ENCODE peak calls at places on chromosomes 6 and 20, in seven cellular contexts. N is HCT116, Q is MM.1S, J is dorsolateral prefrontal cortex, E is HFF-Myc, A is AG10803, S is AG09309. C is an unnamed sample.

GRCh38 chr20:11337361-11338130 is 580.1 kb upstream of the BTBD3 start:
- DNase-seq in N (no peak), Q (no peak), J (no peak), E (no peak), A (no peak), S (no peak), C (no peak)

GRCh38 chr6:90370493-90370959 is 73.9 kb upstream of the BACH2 start:
- DNase-seq in N (no peak), Q (no peak), J (no peak), E (no peak), A (no peak), S (no peak), C (no peak)

GRCh38 chr6:31740397-31741223 is 805 bp downstream of the MSH5 start:
- DNase-seq in N (no peak), Q (peak), J (no peak), E (no peak), A (no peak), S (no peak), C (no peak)

GRCh38 chr6:18107061-18107460 is 15.4 kb downstream of the NHLRC1 start:
- DNase-seq in N (no peak), Q (no peak), J (no peak), E (no peak), A (no peak), S (no peak), C (no peak)

GRCh38 chr6:76792394-76792793 is 670.9 kb downstream of the HTR1B start:
- DNase-seq in N (no peak), Q (no peak), J (no peak), E (no peak), A (peak), S (no peak), C (no peak)

GRCh38 chr20:7025635-7026034 is 258.1 kb downstream of the BMP2 start:
- DNase-seq in N (no peak), Q (no peak), J (no peak), E (no peak), A (no peak), S (no peak), C (no peak)

GRCh38 chr20:2162823-2163166 is 61.2 kb downstream of the STK35 start:
- DNase-seq in N (no peak), Q (no peak), J (no peak), E (no peak), A (no peak), S (no peak), C (no peak)

GRCh38 chr6:164185342-164185920 is 770.9 kb downstream of the QKI start:
- DNase-seq in N (no peak), Q (no peak), J (no peak), E (no peak), A (no peak), S (no peak), C (no peak)

GRCh38 chr20:8854566-8854965 is 214.3 kb upstream of the PLCB4 start:
- DNase-seq in N (no peak), Q (no peak), J (no peak), E (no peak), A (peak), S (peak), C (no peak)
- H3K4me3 ChIP-seq in N (no peak), Q (no peak), J (no peak), E (no peak), A (peak), S (peak), C (no peak)

DNA sequence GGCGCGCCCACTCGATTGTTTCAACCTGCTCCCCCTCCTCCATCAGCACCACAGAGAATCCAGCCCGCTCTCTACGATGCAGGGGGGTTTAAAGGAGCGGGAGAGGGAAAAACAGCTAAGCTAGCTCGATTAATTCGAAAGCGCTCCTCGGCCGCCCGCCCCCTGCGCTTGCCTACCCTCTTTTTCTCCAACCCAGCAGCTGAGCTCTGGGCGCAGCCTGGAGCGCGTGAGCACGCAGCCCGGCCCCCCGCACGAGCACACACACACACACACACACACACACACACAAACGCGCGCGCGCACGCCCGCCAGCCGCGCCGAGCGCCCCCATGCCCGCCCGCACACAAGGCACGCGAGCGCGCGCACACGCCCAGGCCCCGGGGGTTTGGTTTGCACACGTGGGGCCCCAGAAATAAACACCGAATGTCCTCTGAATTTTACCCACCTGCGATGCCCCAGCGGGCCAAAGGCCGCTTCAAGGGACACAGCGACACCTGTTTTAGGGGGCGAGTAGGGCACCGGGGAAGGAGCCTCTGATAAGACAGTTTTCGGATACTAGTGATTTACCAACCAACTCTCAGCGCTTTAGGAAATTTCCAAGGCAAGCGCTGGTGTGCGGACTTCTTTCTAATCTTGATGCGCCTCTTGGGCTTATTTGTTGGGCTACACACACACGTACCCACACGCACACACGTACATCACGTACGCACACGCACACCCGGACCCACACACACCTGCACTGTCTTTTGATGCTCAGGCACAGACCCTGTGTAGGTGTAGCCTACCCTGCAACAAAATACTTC is 787 bp upstream of the NRN1 start:
- DNase-seq in N (no peak), Q (peak), J (peak), E (no peak), A (peak), S (no peak), C (no peak)
- TF ChIP-seq CTCF in N (no peak), Q (peak), J (no peak), E (no peak), A (peak), S (no peak), C (no peak)

DNA sequence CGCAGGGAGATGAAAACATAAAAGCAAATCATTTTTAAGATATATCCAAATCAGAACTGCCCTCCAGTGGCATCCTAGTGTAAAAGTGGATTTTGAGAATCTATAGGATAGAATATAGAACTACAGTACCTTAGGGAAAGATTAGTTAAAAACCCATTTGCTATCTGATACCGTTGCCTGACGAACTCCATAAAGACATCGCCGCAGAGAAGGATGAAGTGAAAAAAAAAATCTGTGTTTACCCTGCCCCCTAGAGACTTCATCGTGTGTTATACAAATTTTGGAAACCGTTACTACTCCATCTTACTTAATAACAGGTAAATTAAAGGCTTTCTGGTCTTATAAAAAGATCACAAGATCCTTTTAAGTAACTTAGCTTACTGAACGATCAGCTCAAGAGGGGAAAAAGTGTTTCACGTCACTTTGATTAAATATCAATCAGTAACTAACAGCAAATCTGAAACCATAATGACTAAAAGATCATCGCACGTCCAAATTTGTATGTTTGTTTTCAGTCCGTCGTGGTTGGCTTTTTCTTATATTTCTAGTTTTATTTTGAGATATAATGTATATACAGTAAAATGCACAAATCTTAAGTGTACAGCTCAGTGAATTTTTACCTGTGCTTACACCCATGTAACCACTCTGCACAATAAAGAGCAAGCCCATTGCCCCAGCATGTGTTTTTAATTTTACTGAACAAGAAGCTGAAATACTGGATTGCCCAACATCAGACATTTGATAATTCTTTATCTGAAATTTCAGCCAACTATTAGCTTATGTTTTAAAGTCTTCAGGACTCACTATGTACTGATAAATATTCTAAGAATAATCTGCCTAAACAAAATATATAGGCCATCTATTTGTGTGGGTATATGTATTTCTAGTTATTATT is 879 bp upstream of the MCM3 start:
- DNase-seq in N (no peak), Q (peak), J (no peak), E (no peak), A (peak), S (peak), C (no peak)
- H3K4me3 ChIP-seq in N (peak), Q (peak), J (peak), E (peak), A (peak), S (peak), C (peak)

GRCh38 chr20:46400253-46400652 is 6.2 kb downstream of the ELMO2 start:
- DNase-seq in N (no peak), Q (no peak), J (no peak), E (peak), A (peak), S (no peak), C (no peak)
- TF ChIP-seq CTCF in N (no peak), Q (no peak), J (no peak), E (no peak), A (peak), S (no peak), C (no peak)

DNA sequence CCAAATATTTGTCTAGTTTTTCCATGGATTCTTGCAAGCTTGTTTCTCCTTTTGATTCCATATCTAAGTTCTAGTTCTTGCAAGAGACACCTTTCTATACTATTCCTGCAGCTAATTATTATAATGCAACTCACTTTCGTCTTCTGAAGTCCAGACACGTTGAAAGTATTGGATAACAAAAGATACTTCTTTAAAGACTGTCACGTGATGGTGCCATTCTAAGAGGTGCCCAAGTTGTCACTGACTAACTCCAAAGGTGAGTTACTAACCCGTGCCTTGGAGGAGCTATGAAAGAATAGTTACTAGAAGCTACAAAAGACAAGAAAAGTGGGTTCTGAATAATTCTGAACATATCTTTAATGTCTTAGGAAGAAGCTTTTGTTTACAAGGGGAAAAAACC is 322.6 kb downstream of the HDGFL1 start:
- DNase-seq in N (no peak), Q (no peak), J (no peak), E (no peak), A (no peak), S (no peak), C (no peak)
- H3K4me3 ChIP-seq in N (no peak), Q (no peak), J (no peak), E (no peak), A (no peak), S (no peak), C (no peak)

GRCh38 chr20:22998476-22998875 is 36.6 kb upstream of the SSTR4 start:
- DNase-seq in N (no peak), Q (no peak), J (no peak), E (no peak), A (no peak), S (no peak), C (no peak)

GRCh38 chr20:23002276-23002675 is 32.8 kb upstream of the SSTR4 start:
- DNase-seq in N (no peak), Q (no peak), J (no peak), E (no peak), A (no peak), S (no peak), C (no peak)

GRCh38 chr20:23003077-23003476 is 32.0 kb upstream of the SSTR4 start:
- DNase-seq in N (no peak), Q (no peak), J (no peak), E (no peak), A (no peak), S (no peak), C (no peak)

GRCh38 chr20:22995923-22996322 is 39.2 kb upstream of the SSTR4 start:
- DNase-seq in N (no peak), Q (no peak), J (no peak), E (no peak), A (no peak), S (no peak), C (no peak)

GRCh38 chr20:22999756-23000155 is 35.4 kb upstream of the SSTR4 start:
- DNase-seq in N (no peak), Q (no peak), J (no peak), E (no peak), A (peak), S (no peak), C (no peak)
- TF ChIP-seq CTCF in N (no peak), Q (no peak), J (no peak), E (no peak), A (no peak), S (no peak), C (no peak)

C was measured in astrocyte of the cerebellum.